ENCODE peak calls at places on chromosome 17, in five cellular contexts. One of them, this sample, is unnamed.

GRCh38 chr17:42414782-42415409 is 8.2 kb downstream of the CAVIN1 start:
- DNase-seq in BJ: no peak
- DNase-seq in uterus: no peak
- DNase-seq in nephron progenitor cell: no peak
- DNase-seq in transverse colon: no peak
- DNase-seq in this sample: no peak

GRCh38 chr17:50889528-50890118 is 23.5 kb upstream of the TOB1 start:
- DNase-seq in BJ: no peak
- DNase-seq in uterus: no peak
- DNase-seq in nephron progenitor cell: no peak
- DNase-seq in transverse colon: no peak
- DNase-seq in this sample: no peak

GRCh38 chr17:35728551-35728950 is 2.9 kb upstream of the RASL10B start:
- DNase-seq in BJ: no peak
- DNase-seq in uterus: no peak
- DNase-seq in nephron progenitor cell: no peak
- DNase-seq in transverse colon: no peak
- DNase-seq in this sample: no peak

GRCh38 chr17:15261818-15262290 is 3.3 kb downstream of the PMP22 start:
- DNase-seq in BJ: no peak
- DNase-seq in uterus: no peak
- DNase-seq in nephron progenitor cell: peak
- DNase-seq in transverse colon: peak
- DNase-seq in this sample: no peak

GRCh38 chr17:81406117-81406953 is 11.1 kb downstream of the BAHCC1 start:
- DNase-seq in BJ: no peak
- DNase-seq in uterus: peak
- DNase-seq in nephron progenitor cell: peak
- DNase-seq in transverse colon: peak
- DNase-seq in this sample: no peak

GRCh38 chr17:74135391-74136167 is 67.9 kb upstream of the RPL38 start:
- DNase-seq in BJ: no peak
- DNase-seq in uterus: no peak
- DNase-seq in nephron progenitor cell: no peak
- DNase-seq in transverse colon: no peak
- DNase-seq in this sample: no peak

GRCh38 chr17:3817851-3818605 is 17.0 kb upstream of the ITGAE start:
- DNase-seq in BJ: no peak
- DNase-seq in uterus: no peak
- DNase-seq in nephron progenitor cell: no peak
- DNase-seq in transverse colon: no peak
- DNase-seq in this sample: no peak

GRCh38 chr17:79280822-79281572 is 206.4 kb downstream of the ENGASE start:
- DNase-seq in BJ: no peak
- DNase-seq in uterus: no peak
- DNase-seq in nephron progenitor cell: no peak
- DNase-seq in transverse colon: no peak
- DNase-seq in this sample: no peak

GRCh38 chr17:33142703-33143299 is 150.3 kb downstream of the ASIC2 start:
- DNase-seq in BJ: no peak
- DNase-seq in uterus: no peak
- DNase-seq in nephron progenitor cell: peak
- DNase-seq in transverse colon: no peak
- DNase-seq in this sample: no peak

GRCh38 chr17:83081561-83082201 is 2.3 kb downstream of the METRNL start:
- DNase-seq in BJ: no peak
- DNase-seq in uterus: peak
- DNase-seq in nephron progenitor cell: no peak
- DNase-seq in transverse colon: peak
- DNase-seq in this sample: no peak

GRCh38 chr17:50620237-50620636 is 14.4 kb upstream of the ABCC3 start:
- DNase-seq in BJ: no peak
- DNase-seq in uterus: no peak
- DNase-seq in nephron progenitor cell: no peak
- DNase-seq in transverse colon: no peak
- DNase-seq in this sample: no peak

GRCh38 chr17:21176996-21177395 is 37.0 kb downstream of the TMEM11 start:
- DNase-seq in BJ: no peak
- DNase-seq in uterus: no peak
- DNase-seq in nephron progenitor cell: no peak
- DNase-seq in transverse colon: no peak
- DNase-seq in this sample: no peak

GRCh38 chr17:73311781-73312641 is at the start of gene CDC42EP4:
- DNase-seq in BJ: peak
- DNase-seq in uterus: peak
- DNase-seq in nephron progenitor cell: peak
- DNase-seq in transverse colon: peak
- DNase-seq in this sample: peak

GRCh38 chr17:50181601-50182345 is 16.0 kb downstream of the SGCA start:
- DNase-seq in BJ: no peak
- DNase-seq in uterus: no peak
- DNase-seq in nephron progenitor cell: no peak
- DNase-seq in transverse colon: no peak
- DNase-seq in this sample: no peak

GRCh38 chr17:61450641-61451537 is 1.3 kb upstream of the TBX4 start:
- DNase-seq in BJ: no peak
- DNase-seq in uterus: no peak
- DNase-seq in nephron progenitor cell: no peak
- DNase-seq in transverse colon: no peak
- DNase-seq in this sample: no peak

GRCh38 chr17:12983986-12984932 is 33.6 kb downstream of the ELAC2 start:
- DNase-seq in BJ: peak
- DNase-seq in uterus: peak
- DNase-seq in nephron progenitor cell: no peak
- DNase-seq in transverse colon: peak
- DNase-seq in this sample: no peak

GRCh38 chr17:51585514-51586104 is 325.3 kb downstream of the UTP18 start:
- DNase-seq in BJ: no peak
- DNase-seq in uterus: no peak
- DNase-seq in nephron progenitor cell: peak
- DNase-seq in transverse colon: peak
- DNase-seq in this sample: peak

GRCh38 chr17:29586676-29587469 is 2.6 kb downstream of the GIT1 start:
- DNase-seq in BJ: no peak
- DNase-seq in uterus: peak
- DNase-seq in nephron progenitor cell: peak
- DNase-seq in transverse colon: no peak
- DNase-seq in this sample: no peak

GRCh38 chr17:83200231-83200699 is 120.9 kb downstream of the METRNL start:
- DNase-seq in BJ: no peak
- DNase-seq in uterus: no peak
- DNase-seq in nephron progenitor cell: no peak
- DNase-seq in transverse colon: peak
- DNase-seq in this sample: peak

GRCh38 chr17:7136266-7136877 is 21.8 kb upstream of the ASGR2 start:
- DNase-seq in BJ: peak
- DNase-seq in uterus: peak
- DNase-seq in nephron progenitor cell: peak
- DNase-seq in transverse colon: peak
- DNase-seq in this sample: peak

GRCh38 chr17:77863814-77864161 is 94.7 kb upstream of the TNRC6C start:
- DNase-seq in BJ: no peak
- DNase-seq in uterus: peak
- DNase-seq in nephron progenitor cell: peak
- DNase-seq in transverse colon: peak
- DNase-seq in this sample: peak

GRCh38 chr17:16551878-16552636 is 16.9 kb downstream of the ZNF287 start:
- DNase-seq in BJ: no peak
- DNase-seq in uterus: no peak
- DNase-seq in nephron progenitor cell: no peak
- DNase-seq in transverse colon: no peak
- DNase-seq in this sample: no peak

GRCh38 chr17:38746004-38746892 is 1.9 kb downstream of the PCGF2 start:
- DNase-seq in BJ: no peak
- DNase-seq in uterus: no peak
- DNase-seq in nephron progenitor cell: no peak
- DNase-seq in transverse colon: no peak
- DNase-seq in this sample: no peak

GRCh38 chr17:48625502-48626201 is 506 bp downstream of the HOXB9 start:
- DNase-seq in BJ: no peak
- DNase-seq in uterus: no peak
- DNase-seq in nephron progenitor cell: no peak
- DNase-seq in transverse colon: peak
- DNase-seq in this sample: no peak

GRCh38 chr17:57585341-57586098 is 159.6 kb downstream of the CCDC182 start:
- DNase-seq in BJ: no peak
- DNase-seq in uterus: no peak
- DNase-seq in nephron progenitor cell: no peak
- DNase-seq in transverse colon: no peak
- DNase-seq in this sample: no peak

DNA sequence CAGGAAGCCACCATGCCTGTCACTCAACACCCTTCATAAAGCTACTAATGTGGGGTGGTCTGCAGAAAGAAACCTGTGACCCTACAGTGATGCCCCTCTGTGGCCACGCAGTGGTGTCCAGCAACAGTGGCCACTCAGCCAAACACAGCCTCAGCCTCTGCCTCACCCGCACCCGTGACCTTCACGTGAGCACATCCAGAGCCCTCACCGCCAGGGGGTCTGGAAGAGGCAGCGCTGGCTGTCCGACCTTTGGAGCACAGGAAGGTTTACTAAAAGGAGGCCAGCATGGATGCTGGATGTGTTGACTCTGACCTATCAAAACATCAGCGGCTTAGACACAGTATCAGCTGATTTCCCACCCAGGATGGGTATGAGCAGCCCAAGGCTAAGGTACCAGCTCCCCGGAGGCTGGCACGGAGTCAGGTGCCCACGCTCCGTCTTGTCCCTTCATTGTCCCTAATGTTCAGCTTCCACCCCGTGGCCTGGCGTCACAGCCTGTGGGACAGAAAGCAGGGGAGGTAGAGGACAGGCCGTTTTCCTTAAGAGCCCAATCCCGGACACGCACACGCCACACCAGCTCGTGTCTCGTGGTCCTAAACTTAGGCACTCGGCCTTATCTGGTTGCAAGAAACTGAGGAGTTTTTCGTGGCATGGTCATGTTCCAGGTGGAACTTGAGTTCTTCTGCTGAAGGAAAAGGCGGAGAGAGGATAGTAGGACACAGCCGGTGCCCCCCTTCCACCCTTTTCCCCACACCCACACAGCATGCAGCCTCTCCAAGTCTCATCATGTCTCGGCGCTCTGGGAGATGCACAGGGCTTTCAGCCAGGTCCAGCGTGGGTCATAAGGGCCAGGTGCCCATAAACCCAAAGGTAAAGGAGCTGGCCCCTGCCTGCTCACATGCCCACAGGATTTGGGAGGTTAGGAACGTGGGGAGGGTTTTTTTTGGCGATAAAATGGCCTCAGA is 49.7 kb upstream of the ENDOV start:
- DNase-seq in BJ: no peak
- DNase-seq in uterus: no peak
- DNase-seq in nephron progenitor cell: no peak
- DNase-seq in transverse colon: no peak
- DNase-seq in this sample: no peak
- TF ChIP-seq CTCF in BJ: no peak
- TF ChIP-seq CTCF in uterus: no peak
- TF ChIP-seq CTCF in nephron progenitor cell: no peak
- TF ChIP-seq CTCF in transverse colon: no peak
- TF ChIP-seq CTCF in this sample: no peak

DNA sequence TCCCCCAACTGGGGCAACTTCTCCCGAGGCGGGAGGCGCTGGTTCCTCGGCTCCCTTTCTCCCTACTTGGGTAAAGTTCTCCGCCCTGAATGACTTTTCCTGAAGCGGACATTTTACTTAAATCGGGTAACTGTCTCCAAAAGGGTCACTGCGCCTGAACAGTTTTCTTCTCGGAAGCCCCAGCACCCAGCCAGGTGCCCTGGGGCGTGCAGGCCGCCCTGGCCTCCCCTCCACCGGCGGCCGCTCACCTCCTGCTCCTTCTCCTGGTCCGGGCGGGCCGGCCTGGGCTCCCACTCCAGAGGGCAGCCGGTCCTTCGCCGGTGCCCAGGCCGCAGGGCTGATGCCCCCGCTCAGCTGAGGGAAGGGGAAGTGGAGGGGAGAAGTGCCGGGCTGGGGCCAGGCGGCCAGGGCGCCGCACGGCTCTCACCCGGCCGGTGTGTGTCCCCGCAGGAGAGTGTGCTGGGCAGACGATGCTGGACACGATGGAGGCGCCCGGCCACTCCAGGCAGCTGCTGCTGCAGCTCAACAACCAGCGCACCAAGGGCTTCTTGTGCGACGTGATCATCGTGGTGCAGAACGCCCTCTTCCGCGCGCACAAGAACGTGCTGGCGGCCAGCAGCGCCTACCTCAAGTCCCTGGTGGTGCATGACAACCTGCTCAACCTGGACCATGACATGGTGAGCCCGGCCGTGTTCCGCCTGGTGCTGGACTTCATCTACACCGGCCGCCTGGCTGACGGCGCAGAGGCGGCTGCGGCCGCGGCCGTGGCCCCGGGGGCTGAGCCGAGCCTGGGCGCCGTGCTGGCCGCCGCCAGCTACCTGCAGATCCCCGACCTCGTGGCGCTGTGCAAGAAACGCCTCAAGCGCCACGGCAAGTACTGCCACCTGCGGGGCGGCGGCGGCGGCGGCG is 1.6 kb downstream of the HIC1 start:
- DNase-seq in BJ: no peak
- DNase-seq in uterus: no peak
- DNase-seq in nephron progenitor cell: peak
- DNase-seq in transverse colon: peak
- DNase-seq in this sample: peak
- TF ChIP-seq CTCF in BJ: peak
- TF ChIP-seq CTCF in uterus: no peak
- TF ChIP-seq CTCF in nephron progenitor cell: no peak
- TF ChIP-seq CTCF in transverse colon: no peak
- TF ChIP-seq CTCF in this sample: no peak

GRCh38 chr17:71959129-71959528 is 161.7 kb upstream of the SOX9 start:
- DNase-seq in BJ: no peak
- DNase-seq in uterus: no peak
- DNase-seq in nephron progenitor cell: no peak
- DNase-seq in transverse colon: no peak
- DNase-seq in this sample: no peak
- TF ChIP-seq CTCF in BJ: peak
- TF ChIP-seq CTCF in uterus: no peak
- TF ChIP-seq CTCF in nephron progenitor cell: peak
- TF ChIP-seq CTCF in transverse colon: peak
- TF ChIP-seq CTCF in this sample: peak

GRCh38 chr17:59844884-59845594 is 47.7 kb downstream of the TUBD1 start:
- DNase-seq in BJ: no peak
- DNase-seq in uterus: no peak
- DNase-seq in nephron progenitor cell: no peak
- DNase-seq in transverse colon: no peak
- DNase-seq in this sample: no peak
- TF ChIP-seq CTCF in BJ: no peak
- TF ChIP-seq CTCF in uterus: no peak
- TF ChIP-seq CTCF in nephron progenitor cell: no peak
- TF ChIP-seq CTCF in transverse colon: no peak
- TF ChIP-seq CTCF in this sample: no peak

This sample was measured in glutamatergic neuron.